ENCODE peak calls at places on chromosomes 11 and 22, in four cellular contexts. Q, F, M and P are unnamed samples.

GRCh38 chr22:37561209-37562048 is 1.1 kb downstream of the CDC42EP1 start:
- DNase-seq in Q (peak; percentile 91), M (peak; percentile 97), F (peak; percentile 89), P (peak; percentile 90)

GRCh38 chr11:35747638-35748037 is 85.1 kb downstream of the TRIM44 start:
- DNase-seq in Q (no peak), M (no peak), F (no peak), P (no peak)

GRCh38 chr11:30960387-30960992 is 374.3 kb upstream of the MPPED2 start:
- DNase-seq in M (no peak), Q (peak; percentile 78), F (peak; percentile 71), P (peak; percentile 84)

GRCh38 chr11:66032962-66033735 is 6.9 kb upstream of the CATSPER1 start:
- DNase-seq in M (no peak), Q (no peak), F (no peak), P (no peak)

GRCh38 chr11:114832532-114833125 is 154.3 kb downstream of the NXPE2 start:
- DNase-seq in F (no peak), Q (no peak), M (no peak), P (no peak)

GRCh38 chr22:50537765-50538164 is 7.9 kb upstream of the KLHDC7B start:
- DNase-seq in Q (no peak), M (no peak), F (no peak), P (no peak)

GRCh38 chr22:39820266-39820665 is 73.3 kb downstream of the ENTHD1 start:
- DNase-seq in M (no peak), F (peak; percentile 56), Q (peak; percentile 66), P (peak; percentile 66)

GRCh38 chr11:44793350-44794090 is 66.8 kb downstream of the TSPAN18 start:
- DNase-seq in F (peak; percentile 36), Q (peak; percentile 49), M (no peak), P (peak; percentile 65)

GRCh38 chr11:119880873-119881272 is 151.9 kb upstream of the NECTIN1 start:
- DNase-seq in Q (no peak), M (no peak), F (no peak), P (no peak)

GRCh38 chr11:5968394-5968793 is at the start of gene OR56A5:
- DNase-seq in M (no peak), Q (no peak), F (no peak), P (no peak)

GRCh38 chr11:128397362-128397761 is 190.0 kb downstream of the ETS1 start:
- DNase-seq in M (no peak), F (no peak), Q (no peak), P (no peak)

GRCh38 chr11:128400382-128401203 is 186.8 kb downstream of the ETS1 start:
- DNase-seq in F (peak; percentile 78), M (no peak), Q (no peak), P (no peak)

GRCh38 chr11:128399186-128399585 is 188.2 kb downstream of the ETS1 start:
- DNase-seq in M (no peak), F (peak; percentile 43), Q (peak; percentile 30), P (peak; percentile 85)

GRCh38 chr11:128399722-128400121 is 187.6 kb downstream of the ETS1 start:
- DNase-seq in M (no peak), Q (no peak), F (no peak), P (no peak)

GRCh38 chr11:128398517-128399152 is 188.7 kb downstream of the ETS1 start:
- DNase-seq in F (no peak), M (no peak), Q (no peak), P (no peak)
- H3K4me3 ChIP-seq in F (no peak overlapping the region), M (no peak overlapping the region), Q (no peak overlapping the region), P (no peak overlapping the region)

DNA sequence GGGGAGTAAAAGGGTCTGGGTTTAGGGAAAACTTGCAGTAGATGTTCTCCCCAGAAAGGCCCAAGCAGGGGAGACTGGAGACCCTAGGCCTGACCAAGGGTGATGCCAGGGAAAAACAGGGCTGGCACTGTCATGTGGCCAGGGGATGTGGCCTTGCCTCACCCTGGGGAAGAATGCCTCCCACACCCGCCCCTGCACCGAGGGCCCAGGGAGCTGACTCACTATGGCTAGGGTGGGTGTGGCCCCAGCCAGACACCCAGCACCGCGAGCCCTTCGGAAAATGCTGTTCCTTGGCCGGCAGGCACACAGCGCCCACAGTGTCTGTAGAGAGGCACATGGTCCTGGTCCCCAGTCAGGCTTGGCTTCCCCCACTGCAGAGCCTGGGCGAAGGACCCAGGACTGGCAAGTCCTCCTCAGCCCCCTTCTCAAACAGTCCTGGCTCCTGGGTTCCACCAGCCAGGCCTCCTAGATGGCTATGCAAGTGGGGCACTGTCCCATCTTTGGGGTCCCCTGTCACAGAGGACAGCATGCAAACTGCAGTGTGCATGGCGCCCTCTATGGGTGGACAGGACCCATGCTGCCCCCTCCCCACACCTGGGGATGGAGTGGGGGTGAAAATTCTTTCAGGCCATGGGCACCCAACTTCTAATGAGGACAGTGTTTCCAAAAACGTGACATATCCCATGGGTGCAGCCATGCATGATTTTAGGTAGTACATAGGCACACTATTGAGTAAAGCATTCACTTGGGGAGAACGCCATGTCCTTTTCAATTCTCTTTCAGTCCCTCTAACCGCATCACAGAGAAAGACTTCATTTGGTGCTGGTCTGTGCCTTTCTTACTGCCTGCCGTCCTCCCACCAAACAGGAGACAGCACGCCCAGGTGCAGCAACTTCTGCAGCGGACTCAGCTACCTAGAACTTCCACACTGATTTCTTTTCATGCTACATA is 15.2 kb downstream of the TMPRSS5 start:
- DNase-seq in M (peak; percentile 70), F (peak; percentile 22), Q (peak; percentile 50), P (peak; percentile 52)
- TF ChIP-seq CTCF in M (peak; percentile 12), F (no peak), Q (peak; percentile 24), P (peak; percentile 44)

GRCh38 chr11:11501546-11502274 is 120.1 kb downstream of the GALNT18 start:
- DNase-seq in Q (no peak), M (no peak), F (peak; percentile 5), P (no peak)
- H3K4me3 ChIP-seq in Q (no peak overlapping the region), M (no peak overlapping the region), F (no peak overlapping the region), P (no peak overlapping the region)

DNA sequence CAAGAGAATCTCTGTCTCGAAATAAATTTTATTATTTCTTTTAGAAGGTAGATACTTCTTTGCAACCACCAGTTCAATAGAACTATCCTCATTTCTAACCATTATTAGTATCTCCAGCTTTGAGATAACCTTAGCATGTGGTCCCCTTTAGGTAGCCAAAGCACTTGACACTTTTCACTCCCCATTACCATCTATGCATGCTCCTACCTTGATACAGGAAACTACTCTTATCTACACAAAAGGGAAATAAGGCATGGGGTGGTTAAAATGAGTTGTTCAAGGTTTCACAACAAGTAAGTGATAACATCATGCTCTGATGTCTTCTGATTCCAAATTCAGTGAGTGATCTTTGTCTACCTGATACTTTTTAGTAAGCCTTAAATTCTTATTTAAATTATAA is 308.2 kb upstream of the CHORDC1 start:
- DNase-seq in F (no peak), Q (no peak), M (no peak), P (no peak)
- TF ChIP-seq CTCF in F (no peak), Q (no peak), M (no peak), P (no peak)

DNA sequence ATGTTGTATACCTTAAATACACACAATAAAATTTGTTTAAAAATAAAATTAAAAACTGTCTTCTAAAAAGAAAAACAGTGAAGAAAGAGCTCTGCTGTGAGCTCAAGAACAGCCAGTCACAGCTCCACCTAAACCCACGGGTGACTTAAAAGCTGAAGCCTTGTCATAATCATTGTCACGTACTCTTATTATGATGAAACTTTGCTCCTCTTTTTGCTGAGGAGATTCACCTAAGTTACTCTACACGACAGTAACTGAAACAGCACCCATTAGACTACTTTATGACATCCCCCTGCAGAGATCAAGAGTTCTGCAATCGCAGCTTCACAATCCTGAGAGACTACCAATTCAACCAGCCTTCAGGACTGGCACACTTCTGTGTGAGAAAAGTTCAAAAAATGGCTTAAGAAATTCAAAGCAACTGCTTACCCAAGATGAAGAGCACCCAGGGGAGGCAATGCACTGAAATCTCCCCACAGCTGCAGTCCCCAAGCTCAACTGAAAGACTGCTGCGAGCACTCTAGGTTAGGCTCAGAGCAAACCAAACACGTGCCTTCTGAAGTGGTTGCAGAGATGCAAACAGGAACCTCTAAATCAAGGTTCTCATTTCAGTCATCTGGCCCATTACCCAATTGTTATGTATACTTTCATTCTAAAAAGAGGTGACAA is at the start of gene JAML:
- DNase-seq in Q (no peak), F (no peak), M (no peak), P (no peak)
- H3K4me3 ChIP-seq in Q (no peak within 1 kb of the TSS), F (no peak within 1 kb of the TSS), M (no peak within 1 kb of the TSS), P (no peak within 1 kb of the TSS)

DNA sequence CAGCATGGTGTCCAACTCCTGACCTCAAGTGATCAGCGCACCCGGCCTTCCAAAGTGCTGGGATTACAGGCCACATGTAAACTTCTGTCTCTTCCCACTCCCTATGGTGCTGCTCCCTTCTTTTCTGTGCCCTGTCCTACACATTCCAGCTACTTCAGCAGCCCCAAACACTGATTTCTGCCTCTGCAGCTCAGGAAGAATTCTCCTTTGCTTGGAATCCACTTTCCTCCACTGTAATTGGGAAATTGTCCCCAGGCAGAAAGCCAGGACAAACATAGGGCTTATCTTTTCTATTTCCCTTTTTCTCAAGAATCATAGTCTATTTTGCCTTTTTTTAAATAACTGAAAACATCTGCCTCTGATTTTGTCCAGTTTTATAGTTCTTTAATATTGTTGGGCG is 21.3 kb upstream of the DRG1 start:
- DNase-seq in M (no peak), F (peak; percentile 94), Q (peak; percentile 89), P (peak; percentile 62)
- TF ChIP-seq CTCF in M (no peak), F (no peak), Q (no peak), P (no peak)